ENCODE peak calls at places on chromosomes 3 and 15, in six cellular contexts. J is Peyer's patch, N is uterus, Q is A549, O is GM12892, B is heart left ventricle. F is an unnamed sample.

GRCh38 chr3:52606373-52607085 is 70.1 kb downstream of the UQCC5 start:
- DNase-seq in B (peak), N (no peak), O (no peak), Q (peak), J (no peak), F (peak)

GRCh38 chr3:122857019-122857418 is 62.1 kb downstream of the SLC49A4 start:
- DNase-seq in J (no peak), O (no peak), B (no peak), Q (no peak), N (no peak), F (no peak)

GRCh38 chr15:77312523-77312922 is 107.4 kb downstream of the PEAK1 start:
- DNase-seq in Q (no peak), N (no peak), B (no peak), J (no peak), O (no peak), F (no peak)

GRCh38 chr15:60152386-60152785 is 148.3 kb downstream of the FOXB1 start:
- DNase-seq in Q (no peak), B (no peak), J (no peak), N (no peak), O (no peak), F (no peak)

GRCh38 chr15:92733934-92734521 is 78.5 kb upstream of the FAM174B start:
- DNase-seq in B (no peak), O (no peak), Q (peak), J (no peak), N (no peak), F (no peak)

GRCh38 chr3:102206506-102207145 is 228.2 kb upstream of the ZPLD1 start:
- DNase-seq in N (peak), J (peak), Q (no peak), O (no peak), B (peak), F (no peak)

GRCh38 chr15:59300618-59301139 is 72.0 kb downstream of the MYO1E start:
- DNase-seq in O (no peak), J (peak), B (no peak), N (peak), Q (no peak), F (no peak)

GRCh38 chr3:134430174-134430573 is 55.6 kb downstream of the ANAPC13 start:
- DNase-seq in O (no peak), N (no peak), B (no peak), J (no peak), Q (no peak), F (no peak)

GRCh38 chr15:88615303-88616107 is 5.6 kb upstream of the AEN start:
- DNase-seq in Q (no peak), J (peak), O (no peak), B (no peak), N (no peak), F (no peak)
- TF ChIP-seq POLR2A in Q (no peak), J (no peak), O (peak), B (no peak), N (no peak), F (no peak)

GRCh38 chr3:8843347-8843746 is 73.9 kb upstream of the OXTR start:
- DNase-seq in N (no peak), Q (no peak), J (no peak), B (no peak), O (no peak), F (no peak)
- TF ChIP-seq POLR2A in N (no peak), Q (no peak), J (no peak), B (no peak), O (no peak), F (no peak)

DNA sequence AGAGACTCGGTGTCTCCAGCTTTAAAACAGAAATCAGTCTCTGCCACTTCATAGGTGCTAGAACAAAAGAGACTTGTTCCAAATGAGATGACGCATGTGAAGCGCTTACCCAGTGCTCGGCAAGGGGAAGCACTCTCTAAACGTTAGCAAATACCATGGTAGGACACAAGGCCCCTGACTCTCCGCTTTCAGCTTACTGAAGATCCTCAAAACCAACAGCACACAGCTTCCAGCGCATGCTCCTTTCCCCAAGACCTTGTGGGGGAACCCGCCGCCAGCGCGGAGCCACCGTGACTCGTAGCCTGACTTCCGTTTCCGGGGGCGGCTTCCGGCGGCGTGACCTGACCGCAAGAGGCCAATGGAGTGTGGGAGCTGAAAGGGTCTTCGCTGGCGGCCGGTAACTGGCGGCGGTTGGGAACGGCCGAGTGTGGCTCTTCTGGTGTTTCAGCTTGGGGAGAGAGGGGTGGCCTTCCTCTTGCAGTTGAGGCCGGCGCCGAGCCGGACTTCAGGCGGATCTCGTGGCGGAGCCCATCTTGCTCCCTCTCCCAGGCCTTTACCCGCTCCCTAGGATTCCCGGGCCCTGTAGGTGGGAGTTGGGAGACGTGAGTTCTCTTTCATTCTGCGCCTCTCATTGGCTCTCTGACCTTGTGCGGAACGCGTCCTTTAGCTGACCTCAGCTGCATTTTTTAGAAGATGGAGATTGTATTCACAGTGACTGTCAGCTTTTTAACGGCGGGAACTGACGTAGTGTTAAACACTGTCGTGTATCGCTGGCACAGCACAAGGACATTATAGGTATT is at the start of gene THUMPD3:
- DNase-seq in J (peak), N (peak), Q (peak), B (peak), O (peak), F (peak)
- TF ChIP-seq POLR2A in J (peak), N (peak), Q (peak), B (no peak), O (peak), F (peak)

GRCh38 chr3:44338010-44338827 is at the start of gene TCAIM:
- DNase-seq in O (peak), Q (peak), B (peak), N (peak), J (peak), F (peak)
- TF ChIP-seq POLR2A in O (peak), Q (peak), B (peak), N (peak), J (peak), F (peak)

DNA sequence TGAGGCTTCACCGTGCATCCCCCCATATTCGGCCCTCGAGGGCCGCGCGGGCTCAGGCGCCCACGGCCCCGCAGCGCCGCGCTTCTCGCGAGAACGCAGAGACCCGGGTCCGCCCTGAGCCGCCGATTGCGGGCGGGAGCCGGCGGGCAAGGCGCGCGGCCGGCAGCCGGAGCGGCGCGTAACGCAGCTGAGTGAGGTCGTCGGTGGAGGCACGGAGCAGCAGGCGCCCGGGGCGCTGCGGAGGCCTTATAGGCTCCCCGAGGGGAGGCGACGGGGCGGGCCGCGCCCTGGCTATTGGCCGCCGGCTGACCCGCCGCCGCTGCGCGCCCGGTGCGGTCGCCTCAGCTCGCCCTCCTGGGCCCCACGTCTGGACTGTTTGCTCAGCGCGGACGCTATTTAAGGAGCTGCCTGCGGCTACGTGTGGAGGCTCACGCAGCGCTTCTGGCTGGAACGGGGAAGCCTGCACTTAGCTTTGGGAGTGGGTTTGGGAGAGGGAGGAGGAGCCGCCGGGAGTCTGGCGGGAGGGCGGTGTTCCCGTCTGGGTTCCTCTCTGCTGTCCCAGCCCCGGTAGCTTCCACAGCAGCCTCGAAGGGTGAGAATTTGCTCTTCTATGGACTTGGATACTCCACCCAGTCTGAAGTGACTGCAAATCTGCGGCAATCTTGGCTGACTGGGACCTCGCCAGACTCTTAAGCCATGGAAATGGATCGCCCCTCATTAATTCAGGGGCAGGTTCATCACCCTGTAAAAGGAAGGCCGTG is at the start of gene PLOD2:
- DNase-seq in Q (peak), O (peak), N (peak), B (peak), J (peak), F (peak)
- TF ChIP-seq POLR2A in Q (peak), O (no peak), N (peak), B (no peak), J (peak), F (peak)

GRCh38 chr3:107650788-107651187 is 128.0 kb downstream of the BBX start:
- DNase-seq in N (no peak), Q (no peak), O (no peak), B (no peak), J (no peak), F (no peak)
- TF ChIP-seq POLR2A in N (no peak), Q (no peak), O (no peak), B (no peak), J (no peak), F (no peak)

DNA sequence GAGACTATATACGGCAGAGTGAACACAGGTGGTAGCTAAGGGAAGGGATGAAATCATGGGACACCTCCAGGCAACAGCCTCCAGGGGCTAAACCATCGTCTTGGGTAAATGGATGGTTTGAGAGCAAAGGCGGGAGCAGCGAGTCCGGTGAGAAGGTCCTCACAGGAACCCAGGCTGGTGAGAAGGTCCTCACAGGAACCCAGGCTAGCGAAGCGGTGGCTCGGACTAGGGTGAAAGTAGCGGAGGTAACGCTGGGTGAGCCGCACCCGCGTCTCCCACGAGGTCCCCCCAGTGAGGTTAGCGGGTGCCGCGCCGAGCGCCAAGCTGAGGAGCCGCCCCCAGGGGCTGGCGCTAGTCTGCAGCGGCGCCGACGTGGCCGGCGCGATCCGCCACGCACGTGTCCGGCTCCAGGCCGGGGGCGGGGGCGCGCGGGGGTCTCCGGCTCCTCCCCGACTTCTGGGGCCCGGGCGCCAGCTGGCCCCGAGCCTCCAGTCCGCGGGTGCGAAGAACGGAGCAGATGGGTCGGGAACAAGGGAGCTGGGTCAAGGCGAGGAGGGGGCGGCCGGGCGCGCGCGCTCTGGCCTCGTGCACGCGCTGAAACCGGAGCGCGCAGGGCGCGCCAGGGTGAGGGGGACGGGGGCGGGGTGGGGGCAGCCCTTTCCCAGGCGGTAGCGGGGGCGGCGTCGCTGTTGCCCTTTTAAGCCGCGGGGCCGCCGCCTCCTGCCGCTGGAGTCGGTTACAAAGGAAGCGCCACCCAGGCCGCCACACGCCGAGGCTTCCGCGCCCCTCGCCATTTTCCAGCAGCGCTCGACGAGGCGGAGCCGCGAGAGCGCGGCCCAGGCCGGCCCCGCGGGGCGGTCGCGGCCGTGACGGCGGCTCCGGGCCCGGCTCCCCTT is at the start of gene UBE2Q2:
- DNase-seq in Q (peak), O (peak), J (peak), B (peak), N (peak), F (peak)
- TF ChIP-seq POLR2A in Q (peak), O (peak), J (no peak), B (no peak), N (peak), F (peak)